ENCODE peak calls at places on chromosomes 13 and 19, in nine cellular contexts. I, A, U, R, B, N, L, Q and C are unnamed samples.
A peak's percentile ranks its signal among the peaks of the same experiment; 100 is the strongest.

GRCh38 chr19:14023404-14024235 is 4.3 kb upstream of the RLN3 start:
- DNase-seq in I (peak; percentile 74), A (peak; percentile 58), U (peak; percentile 72), R (peak; percentile 41), B (peak; percentile 80), N (peak; percentile 73), L (peak; percentile 74), Q (peak; percentile 46), C (peak; percentile 56)

GRCh38 chr19:23343434-23344010 is 51.7 kb downstream of the ZNF91 start:
- DNase-seq in I (no peak), A (no peak), U (peak; percentile 25), R (no peak), B (no peak), N (no peak), L (no peak), Q (no peak), C (no peak)

GRCh38 chr19:4284176-4284958 is 5.3 kb downstream of the SHD start:
- DNase-seq in I (no peak), A (no peak), U (peak; percentile 48), R (no peak), B (no peak), N (peak; percentile 27), L (peak; percentile 87), Q (no peak), C (peak; percentile 7)

GRCh38 chr19:38724380-38724854 is 19.9 kb downstream of the CAPN12 start:
- DNase-seq in I (peak; percentile 40), A (no peak), U (no peak), R (no peak), B (no peak), N (no peak), L (no peak), Q (no peak), C (no peak)

GRCh38 chr13:93174260-93174659 is 52.3 kb upstream of the GPC6 start:
- DNase-seq in I (no peak), A (no peak), U (no peak), R (no peak), B (no peak), N (no peak), L (no peak), Q (no peak), C (no peak)

GRCh38 chr13:91572944-91573535 is 174.6 kb downstream of the GPC5 start:
- DNase-seq in I (no peak), A (no peak), U (peak; percentile 8), R (no peak), B (no peak), N (no peak), L (no peak), Q (no peak), C (no peak)

GRCh38 chr19:11421607-11422098 is 2.5 kb upstream of the RGL3 start:
- DNase-seq in I (peak; percentile 78), A (peak; percentile 72), U (no peak), R (peak; percentile 43), B (peak; percentile 54), N (peak; percentile 32), L (peak; percentile 61), Q (peak; percentile 38), C (no peak)

GRCh38 chr13:36151591-36151990 is 20.4 kb upstream of the DCLK1 start:
- DNase-seq in I (no peak), A (no peak), U (no peak), R (no peak), B (no peak), N (no peak), L (no peak), Q (no peak), C (no peak)

GRCh38 chr19:55689366-55690108 is 14.5 kb downstream of the EPN1 start:
- DNase-seq in I (peak; percentile 33), A (no peak), U (no peak), R (no peak), B (no peak), N (no peak), L (no peak), Q (no peak), C (no peak)

GRCh38 chr19:13506550-13506878 is 235 bp upstream of the CACNA1A start:
- DNase-seq in I (no peak), A (no peak), U (no peak), R (no peak), B (peak; percentile 48), N (peak; percentile 73), L (peak; percentile 57), Q (no peak), C (no peak)

GRCh38 chr19:56623006-56623405 is 20.0 kb upstream of the SMIM17 start:
- DNase-seq in I (no peak), A (no peak), U (no peak), R (no peak), B (no peak), N (no peak), L (no peak), Q (no peak), C (no peak)

DNA sequence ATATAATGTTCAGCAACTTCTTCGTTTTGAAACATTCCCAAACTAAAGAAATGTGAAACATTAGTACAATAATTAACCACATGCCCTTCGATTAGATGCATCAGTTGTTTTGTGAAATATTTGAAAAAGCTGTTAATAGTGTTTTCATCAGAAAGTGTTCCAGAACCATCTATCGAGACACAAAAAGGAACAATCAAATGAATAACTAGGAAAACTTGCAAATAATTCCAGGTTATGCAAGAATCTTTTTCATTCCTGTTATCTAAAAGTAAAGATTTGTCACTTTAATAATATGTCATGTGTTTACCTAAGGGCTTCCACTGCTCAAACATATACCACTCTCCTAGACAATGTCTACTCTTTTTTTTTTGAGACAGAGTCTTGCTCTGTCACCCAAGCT is 904.2 kb upstream of the MIR17HG start:
- DNase-seq in I (no peak), A (no peak), U (peak; percentile 54), R (no peak), B (no peak), N (no peak), L (no peak), Q (no peak), C (no peak)
- H3K4me3 ChIP-seq in I (no peak overlapping the region), A (no peak overlapping the region), U (no peak overlapping the region), R (no peak overlapping the region), B (no peak overlapping the region), N (no peak overlapping the region), L (no peak overlapping the region), Q (no peak overlapping the region), C (no peak overlapping the region)

DNA sequence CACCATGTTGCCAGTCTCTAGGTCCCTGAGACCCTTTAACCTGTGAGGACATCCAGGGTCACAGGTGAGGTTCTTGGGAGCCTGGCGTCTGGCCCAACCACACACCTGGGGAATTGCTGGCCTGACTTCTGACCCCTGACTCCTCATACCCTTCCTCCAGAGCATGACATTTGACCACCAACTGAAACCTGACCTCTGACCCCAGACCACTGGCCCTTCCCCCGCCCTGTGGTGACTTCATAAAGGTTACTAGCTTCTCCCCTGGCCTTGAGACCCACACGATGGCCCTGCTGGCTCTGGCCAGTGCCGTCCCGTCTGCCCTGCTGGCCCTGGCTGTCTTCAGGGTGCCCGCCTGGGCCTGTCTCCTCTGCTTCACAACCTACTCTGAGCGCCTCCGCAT is at the start of gene SPACA6:
- DNase-seq in I (no peak), A (no peak), U (no peak), R (no peak), B (no peak), N (no peak), L (no peak), Q (no peak), C (no peak)
- H3K4me3 ChIP-seq in I (no peak within 1 kb of the TSS), A (peak within 1 kb of the TSS; percentile 90), U (peak within 1 kb of the TSS; percentile 29), R (no peak within 1 kb of the TSS), B (no peak within 1 kb of the TSS), N (peak within 1 kb of the TSS; percentile 87), L (no peak within 1 kb of the TSS), Q (peak within 1 kb of the TSS; percentile 99), C (peak within 1 kb of the TSS; percentile 97)

DNA sequence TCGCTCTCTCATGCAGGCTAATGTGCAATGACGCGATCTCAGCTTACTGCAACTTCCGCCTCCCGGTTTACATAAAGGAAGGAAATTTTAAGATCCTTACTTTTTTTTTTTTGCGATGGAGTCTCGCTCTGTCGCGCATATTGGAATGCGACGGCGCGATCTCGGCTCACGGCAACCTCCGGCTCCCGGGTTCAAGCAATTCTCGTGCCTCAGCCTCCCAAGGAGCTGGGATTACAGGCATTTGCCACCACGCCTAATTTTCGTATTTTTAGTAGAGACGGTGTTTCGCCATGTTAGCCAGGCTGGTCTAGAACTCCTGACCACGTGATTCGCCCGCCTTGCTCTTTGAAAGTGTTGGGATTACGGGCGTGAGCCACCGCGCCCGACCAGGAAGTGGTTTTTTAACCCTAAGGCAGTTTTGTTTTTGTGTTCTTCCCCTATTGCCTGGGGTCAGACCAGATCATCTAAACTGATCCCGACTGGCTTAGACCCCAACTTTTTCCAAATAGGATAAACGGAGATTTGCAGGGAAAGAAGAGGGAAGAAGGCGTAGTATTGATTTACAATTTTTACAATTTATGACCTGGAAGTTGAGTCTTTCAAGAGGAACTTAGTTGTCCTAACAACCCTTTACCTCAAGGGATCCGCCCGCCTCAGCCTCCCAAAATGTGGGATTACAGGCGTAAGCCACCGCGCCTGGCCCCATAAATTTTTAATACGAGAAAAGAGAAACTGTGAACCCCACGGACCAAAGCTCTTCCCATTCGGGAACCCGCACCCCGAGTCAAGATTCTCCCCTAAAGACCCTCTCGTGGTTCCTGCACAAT is 142.0 kb downstream of the ZNF737 start:
- DNase-seq in I (peak; percentile 86), A (peak; percentile 56), U (peak; percentile 2), R (peak; percentile 68), B (peak; percentile 88), N (peak; percentile 90), L (peak; percentile 37), Q (peak; percentile 43), C (peak; percentile 65)
- H3K4me3 ChIP-seq in I (peak overlapping the region; percentile 84), A (peak overlapping the region; percentile 60), U (peak overlapping the region; percentile 59), R (peak overlapping the region; percentile 6), B (peak overlapping the region; percentile 97), N (peak overlapping the region; percentile 96), L (peak overlapping the region; percentile 79), Q (peak overlapping the region; percentile 75), C (peak overlapping the region; percentile 70)

GRCh38 chr13:110826861-110827672 is 87.8 kb downstream of the ANKRD10 start:
- DNase-seq in I (no peak), A (peak; percentile 32), U (no peak), R (no peak), B (no peak), N (no peak), L (no peak), Q (no peak), C (no peak)

GRCh38 chr13:110829486-110829885 is 85.4 kb downstream of the ANKRD10 start:
- DNase-seq in I (no peak), A (no peak), U (no peak), R (no peak), B (no peak), N (no peak), L (no peak), Q (no peak), C (no peak)

GRCh38 chr13:110830331-110830730 is 84.5 kb downstream of the ANKRD10 start:
- DNase-seq in I (no peak), A (no peak), U (no peak), R (no peak), B (no peak), N (no peak), L (no peak), Q (no peak), C (no peak)

GRCh38 chr13:110830800-110831371 is 84.0 kb downstream of the ANKRD10 start:
- DNase-seq in I (no peak), A (no peak), U (no peak), R (no peak), B (no peak), N (no peak), L (no peak), Q (no peak), C (no peak)

DNA sequence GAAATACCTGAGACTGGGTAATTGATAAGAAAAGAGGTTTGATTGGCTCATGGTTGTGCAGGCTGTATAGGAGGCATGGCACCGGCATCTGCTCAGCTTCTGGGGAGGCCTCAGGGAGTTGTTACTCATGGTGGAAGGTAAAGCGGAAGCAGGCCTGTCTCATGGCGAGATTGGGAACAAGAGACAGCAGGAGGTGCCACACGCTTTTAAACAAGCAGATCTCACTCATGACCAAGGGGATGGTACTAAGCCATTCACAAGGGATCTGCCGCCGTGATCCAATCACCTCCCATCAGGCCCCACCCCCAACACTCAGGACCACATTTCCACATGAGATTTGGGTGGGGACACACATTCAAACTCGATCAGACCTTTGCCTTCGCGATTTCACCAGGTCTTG is 86.2 kb downstream of the ANKRD10 start:
- DNase-seq in I (no peak), A (no peak), U (no peak), R (no peak), B (no peak), N (no peak), L (no peak), Q (no peak), C (no peak)
- H3K4me3 ChIP-seq in I (no peak overlapping the region), A (no peak overlapping the region), U (no peak overlapping the region), R (no peak overlapping the region), B (no peak overlapping the region), N (no peak overlapping the region), L (no peak overlapping the region), Q (no peak overlapping the region), C (no peak overlapping the region)